ENCODE peak calls at places on chromosome 18, in eight cellular contexts. K, S, F, C, J, Z, D and E are unnamed samples.

GRCh38 chr18:3177902-3178687 is 41.7 kb downstream of the MYOM1 start:
- DNase-seq in K (peak), S (no peak), F (peak), C (peak), J (no peak), Z (no peak), D (no peak), E (no peak)

GRCh38 chr18:489244-490023 is 11.1 kb downstream of the COLEC12 start:
- DNase-seq in K (no peak), S (no peak), F (no peak), C (no peak), J (no peak), Z (no peak), D (no peak), E (no peak)

GRCh38 chr18:47150824-47151366 is 595 bp upstream of the HDHD2 start:
- DNase-seq in K (no peak), S (no peak), F (no peak), C (no peak), J (no peak), Z (peak), D (no peak), E (no peak)

GRCh38 chr18:59779979-59780378 is 82.8 kb upstream of the CCBE1 start:
- DNase-seq in K (no peak), S (no peak), F (no peak), C (no peak), J (no peak), Z (no peak), D (no peak), E (no peak)

GRCh38 chr18:24138884-24139616 is at the start of gene CABYR:
- DNase-seq in K (peak), S (peak), F (peak), C (peak), J (peak), Z (peak), D (peak), E (peak)

GRCh38 chr18:57921708-57922107 is 118.6 kb upstream of the ATP8B1 start:
- DNase-seq in K (no peak), S (no peak), F (no peak), C (no peak), J (no peak), Z (no peak), D (no peak), E (no peak)

GRCh38 chr18:45664824-45665763 is 49.8 kb downstream of the SLC14A2 start:
- DNase-seq in K (peak), S (peak), F (peak), C (no peak), J (peak), Z (peak), D (peak), E (peak)

GRCh38 chr18:70425236-70425635 is 136.4 kb downstream of the SOCS6 start:
- DNase-seq in K (no peak), S (no peak), F (no peak), C (no peak), J (no peak), Z (no peak), D (no peak), E (no peak)

GRCh38 chr18:73409242-73409641 is 541.5 kb upstream of the NETO1 start:
- DNase-seq in K (no peak), S (no peak), F (no peak), C (no peak), J (no peak), Z (no peak), D (no peak), E (no peak)